ENCODE peak calls at places on chromosome 19, in seven cellular contexts. I is non-pigmented ciliary epithelial cell; P is activated gamma-delta T cell treated with Interleukin-2 at 50 U/mL for 16 hours; B is frontal cortex; D is neuronal stem cell; E is stimulated activated CD4-positive, alpha-beta T cell treated with anti-CD3 and anti-CD28 coated beads, Interleukin-12 subunit alpha, Interleukin-12 subunit beta, amount 100 ng/mL, for 4 hours; V is LoVo. Q is an unnamed sample.

GRCh38 chr19:40639638-40639982 is 38.4 kb downstream of the LTBP4 start:
- DNase-seq in E (no peak), V (no peak), I (no peak), B (no peak), P (no peak), D (no peak), Q (no peak)

GRCh38 chr19:28609944-28610343 is 603.0 kb downstream of the UQCRFS1 start:
- DNase-seq in B (no peak), D (no peak), P (no peak), I (no peak), V (no peak), E (no peak), Q (no peak)

GRCh38 chr19:46926201-46927071 is 65.6 kb downstream of the ARHGAP35 start:
- DNase-seq in D (no peak), P (no peak), B (peak), V (no peak), E (no peak), I (no peak), Q (no peak)

GRCh38 chr19:45471866-45472556 is 4.2 kb downstream of the FOSB start:
- DNase-seq in B (no peak), I (no peak), P (no peak), E (no peak), D (no peak), V (no peak), Q (no peak)

GRCh38 chr19:11240008-11240444 is 607 bp downstream of the ANGPTL8 start:
- DNase-seq in D (no peak), V (no peak), P (no peak), B (no peak), E (no peak), I (no peak), Q (no peak)

GRCh38 chr19:2015611-2015950 is at the start of gene BTBD2:
- DNase-seq in V (peak), E (peak), D (peak), P (no peak), B (peak), I (no peak), Q (no peak)

GRCh38 chr19:6073858-6074708 is 36.2 kb downstream of the RFX2 start:
- DNase-seq in B (no peak), P (no peak), D (no peak), V (no peak), E (no peak), I (no peak), Q (no peak)

GRCh38 chr19:12666305-12667048 is at the start of the genes MAN2B1 and WDR83:
- DNase-seq in E (peak), D (peak), V (peak), I (no peak), B (peak), P (peak), Q (no peak)

GRCh38 chr19:1407662-1408299 is 395 bp downstream of the DAZAP1 start:
- DNase-seq in D (no peak), V (no peak), P (no peak), E (peak), I (no peak), B (no peak), Q (no peak)

GRCh38 chr19:49588370-49589122 is 2.4 kb upstream of the PRR12 start:
- DNase-seq in E (peak), V (no peak), I (no peak), D (no peak), P (no peak), B (no peak), Q (no peak)

GRCh38 chr19:3849092-3849491 is 19.7 kb downstream of the ZFR2 start:
- DNase-seq in I (no peak), D (no peak), V (peak), B (no peak), E (peak), P (peak), Q (no peak)

GRCh38 chr19:49847731-49848696 is 2.9 kb upstream of the PTOV1 start:
- DNase-seq in V (peak), E (no peak), D (no peak), B (no peak), P (no peak), I (peak), Q (peak)

GRCh38 chr19:46080561-46080960 is 39.8 kb upstream of the IGFL4 start:
- DNase-seq in D (no peak), B (no peak), I (peak), V (peak), P (no peak), E (no peak), Q (peak)

GRCh38 chr19:43429395-43429794 is 14.7 kb downstream of the TEX101 start:
- DNase-seq in V (no peak), B (no peak), I (no peak), P (no peak), E (no peak), D (no peak), Q (no peak)

GRCh38 chr19:17739121-17739875 is 12.0 kb upstream of the FCHO1 start:
- DNase-seq in P (no peak), I (no peak), E (no peak), B (no peak), D (no peak), V (no peak), Q (no peak)

GRCh38 chr19:425056-425455 is 16.1 kb upstream of the C2CD4C start:
- DNase-seq in P (no peak), V (no peak), D (no peak), E (no peak), B (no peak), I (no peak), Q (no peak)

GRCh38 chr19:47540748-47541147 is 25.9 kb upstream of the NAPA start:
- DNase-seq in E (no peak), P (no peak), I (no peak), D (no peak), V (no peak), B (no peak), Q (no peak)

GRCh38 chr19:38634757-38635482 is 12.5 kb upstream of the ACTN4 start:
- DNase-seq in B (no peak), V (peak), P (peak), I (no peak), D (peak), E (peak), Q (no peak)

GRCh38 chr19:34794289-34794960 is 21.4 kb upstream of the ZNF599 start:
- DNase-seq in V (no peak), D (no peak), P (no peak), B (no peak), E (no peak), I (no peak), Q (no peak)

GRCh38 chr19:44738603-44739585 is 9.6 kb upstream of the BCL3 start:
- DNase-seq in I (no peak), B (no peak), V (no peak), P (no peak), D (no peak), E (no peak), Q (no peak)

GRCh38 chr19:43570174-43570791 is 5.0 kb downstream of the XRCC1 start:
- DNase-seq in P (no peak), E (no peak), D (no peak), V (no peak), I (no peak), B (no peak), Q (no peak)

GRCh38 chr19:48899781-48900476 is at the start of gene NUCB1:
- DNase-seq in I (peak), D (peak), B (peak), P (peak), V (peak), E (peak), Q (peak)

GRCh38 chr19:51564791-51565190 is 6.3 kb upstream of the ZNF175 start:
- DNase-seq in V (no peak), B (no peak), E (no peak), I (no peak), P (no peak), D (no peak), Q (no peak)

GRCh38 chr19:46728208-46728607 is 11.3 kb upstream of the PRKD2 start:
- DNase-seq in P (no peak), B (no peak), V (no peak), E (no peak), D (no peak), I (no peak), Q (no peak)

GRCh38 chr19:21585491-21585890 is 80.1 kb downstream of the ZNF429 start:
- DNase-seq in V (no peak), P (no peak), I (no peak), D (no peak), B (no peak), E (no peak), Q (no peak)

GRCh38 chr19:12774588-12775555 is at the start of gene HOOK2:
- DNase-seq in I (no peak), B (no peak), E (no peak), V (peak), D (no peak), P (peak), Q (no peak)

GRCh38 chr19:29040951-29041350 is 172.0 kb downstream of the UQCRFS1 start:
- DNase-seq in B (no peak), E (no peak), V (no peak), P (no peak), I (no peak), D (peak), Q (no peak)

GRCh38 chr19:18203408-18203862 is 407 bp downstream of the RAB3A start:
- DNase-seq in V (no peak), D (no peak), P (peak), B (peak), E (peak), I (no peak), Q (no peak)

GRCh38 chr19:49427855-49428546 is 2.8 kb downstream of the GFY start:
- DNase-seq in D (no peak), B (no peak), E (no peak), V (no peak), I (no peak), P (peak), Q (no peak)

GRCh38 chr19:48654299-48655059 is 8.5 kb upstream of the CA11 start:
- DNase-seq in I (no peak), B (no peak), V (no peak), D (no peak), P (no peak), E (no peak), Q (no peak)

GRCh38 chr19:53558404-53558803 is 20.5 kb downstream of the ZNF331 start:
- DNase-seq in D (no peak), P (no peak), B (no peak), E (no peak), I (no peak), V (no peak), Q (no peak)

GRCh38 chr19:16070366-16070990 is 5.8 kb upstream of the TPM4 start:
- DNase-seq in P (peak), B (no peak), D (no peak), V (peak), I (no peak), E (peak), Q (no peak)

GRCh38 chr19:3055741-3056453 is 6.4 kb downstream of the TLE5 start:
- DNase-seq in V (peak), P (no peak), I (no peak), E (no peak), D (no peak), B (no peak), Q (no peak)

GRCh38 chr19:10339380-10339960 is at the start of gene ICAM3:
- DNase-seq in D (no peak), V (no peak), I (no peak), E (peak), B (no peak), P (peak), Q (no peak)

GRCh38 chr19:49106648-49107135 is 7.5 kb upstream of the LIN7B start:
- DNase-seq in D (peak), I (no peak), E (peak), P (peak), V (no peak), B (no peak), Q (no peak)

GRCh38 chr19:39915848-39916215 is 18.6 kb downstream of the FCGBP start:
- DNase-seq in P (no peak), E (no peak), B (no peak), D (no peak), I (no peak), V (no peak), Q (no peak)

GRCh38 chr19:12611361-12611699 is 610 bp downstream of the ZNF791 start:
- DNase-seq in B (peak), I (no peak), P (no peak), V (peak), E (no peak), D (peak), Q (no peak)

Q was measured in epithelial cell of proximal tubule.